ENCODE peak calls at places on chromosomes 6 and 20, in ten cellular contexts. N, K, S, Q, B, T, W, F, I and M are unnamed samples. For H3K4me1, the result is how much of the 10 kb centered on the place peaks cover.

GRCh38 chr20:49380245-49380875 is 102.1 kb downstream of the KCNB1 start:
- DNase-seq in T (no peak), N (no peak), I (no peak), S (no peak), Q (no peak), B (no peak), W (peak), K (no peak), F (no peak), M (no peak)

GRCh38 chr20:610130-611046 is at the start of gene TCF15:
- DNase-seq in T (no peak), S (peak), I (no peak), B (no peak), N (no peak), Q (no peak), F (no peak), K (no peak), W (peak), M (peak)

GRCh38 chr6:69791065-69791471 is 5.7 kb downstream of the LMBRD1 start:
- DNase-seq in Q (no peak), I (no peak), W (no peak), K (no peak), T (no peak), S (no peak), N (no peak), F (no peak), B (no peak), M (no peak)

GRCh38 chr6:150747155-150747554 is 118.3 kb upstream of the MTHFD1L start:
- DNase-seq in K (no peak), T (no peak), S (no peak), I (no peak), N (no peak), Q (no peak), F (no peak), B (no peak), W (no peak), M (no peak)

GRCh38 chr20:17730069-17730468 is 30.3 kb downstream of the BANF2 start:
- DNase-seq in Q (no peak), B (no peak), T (no peak), N (no peak), K (no peak), S (no peak), I (no peak), W (no peak), F (no peak), M (no peak)

GRCh38 chr6:149856256-149856994 is 7.7 kb downstream of the LRP11 start:
- DNase-seq in B (no peak), F (no peak), K (no peak), N (no peak), W (no peak), S (no peak), Q (no peak), T (no peak), I (no peak), M (no peak)

GRCh38 chr6:156348376-156348775 is 428.8 kb upstream of the ARID1B start:
- DNase-seq in W (no peak), S (no peak), Q (no peak), N (no peak), I (no peak), F (no peak), T (no peak), K (no peak), B (no peak), M (no peak)

GRCh38 chr6:77183447-77183846 is 279.8 kb downstream of the HTR1B start:
- DNase-seq in Q (no peak), W (no peak), S (no peak), K (no peak), T (no peak), B (no peak), I (no peak), N (no peak), F (no peak), M (no peak)

GRCh38 chr20:33433465-33433864 is 10.1 kb downstream of the SNTA1 start:
- DNase-seq in Q (no peak), I (peak), K (no peak), T (peak), N (no peak), B (peak), W (no peak), F (no peak), S (no peak), M (no peak)

GRCh38 chr6:141562181-141562800 is 570.4 kb upstream of the GJE1 start:
- DNase-seq in F (peak), T (peak), S (peak), K (no peak), W (peak), N (peak), I (no peak), B (no peak), Q (no peak), M (peak)

GRCh38 chr20:37741560-37741959 is 47.7 kb downstream of the CTNNBL1 start:
- DNase-seq in N (no peak), F (no peak), W (no peak), K (no peak), T (no peak), I (no peak), Q (peak), S (no peak), B (no peak), M (no peak)

DNA sequence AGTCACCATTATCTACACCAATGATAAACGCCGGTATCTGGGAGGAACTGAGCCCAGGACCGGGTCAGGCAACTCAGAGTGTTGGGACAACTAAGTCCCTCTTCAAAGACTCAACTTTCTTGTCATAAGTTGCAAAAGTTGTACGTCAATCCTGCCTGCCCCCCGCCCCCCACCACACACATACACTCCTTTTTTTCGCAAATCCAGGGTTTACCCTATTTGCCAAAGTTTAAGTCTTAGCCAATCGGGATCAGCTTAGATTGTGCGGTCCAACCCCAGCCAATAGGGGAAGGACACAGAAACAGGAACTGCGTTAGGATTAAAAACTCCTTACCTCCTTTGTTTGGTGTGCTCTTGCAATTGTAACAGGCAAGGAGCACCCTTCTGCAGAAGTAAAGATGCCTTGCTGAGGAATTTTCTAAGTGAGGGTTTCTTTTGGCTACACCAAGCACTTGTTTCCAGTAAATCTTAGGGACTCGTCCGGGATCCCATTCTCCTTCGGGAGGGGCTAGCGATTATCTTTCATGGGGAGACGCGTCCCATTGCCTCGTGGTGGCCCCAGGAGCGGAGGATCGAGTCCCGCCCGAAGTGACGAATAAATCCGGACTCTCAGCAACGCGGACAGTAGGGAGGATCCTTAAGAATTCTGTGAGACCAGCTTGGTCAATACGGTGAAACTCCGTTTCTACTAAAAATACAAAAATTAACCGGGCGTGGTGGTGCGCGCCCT is 69.3 kb upstream of the PRSS16 start:
- DNase-seq in T (peak), S (no peak), Q (peak), N (peak), F (no peak), I (peak), K (peak), W (no peak), B (peak), M (peak)
- TF ChIP-seq POLR2A in T (peak), S (no peak), Q (no peak), N (peak), F (no peak), I (no peak), K (no peak), W (peak), B (peak), M (no peak)

GRCh38 chr6:14858808-14859207 is 387.1 kb upstream of the JARID2 start:
- DNase-seq in T (no peak), Q (no peak), N (no peak), F (no peak), W (no peak), S (no peak), I (no peak), K (no peak), B (no peak), M (no peak)

GRCh38 chr6:14857501-14857900 is 388.4 kb upstream of the JARID2 start:
- DNase-seq in W (no peak), F (no peak), N (peak), T (no peak), B (no peak), Q (no peak), I (peak), S (no peak), K (no peak), M (no peak)

GRCh38 chr6:14862845-14863244 is 383.0 kb upstream of the JARID2 start:
- DNase-seq in Q (no peak), S (no peak), I (no peak), K (no peak), B (no peak), W (no peak), T (no peak), F (no peak), N (no peak), M (no peak)

GRCh38 chr6:14863896-14864850 is 381.7 kb upstream of the JARID2 start:
- DNase-seq in S (peak), I (no peak), Q (no peak), F (no peak), T (no peak), B (no peak), N (no peak), W (no peak), K (no peak), M (no peak)

DNA sequence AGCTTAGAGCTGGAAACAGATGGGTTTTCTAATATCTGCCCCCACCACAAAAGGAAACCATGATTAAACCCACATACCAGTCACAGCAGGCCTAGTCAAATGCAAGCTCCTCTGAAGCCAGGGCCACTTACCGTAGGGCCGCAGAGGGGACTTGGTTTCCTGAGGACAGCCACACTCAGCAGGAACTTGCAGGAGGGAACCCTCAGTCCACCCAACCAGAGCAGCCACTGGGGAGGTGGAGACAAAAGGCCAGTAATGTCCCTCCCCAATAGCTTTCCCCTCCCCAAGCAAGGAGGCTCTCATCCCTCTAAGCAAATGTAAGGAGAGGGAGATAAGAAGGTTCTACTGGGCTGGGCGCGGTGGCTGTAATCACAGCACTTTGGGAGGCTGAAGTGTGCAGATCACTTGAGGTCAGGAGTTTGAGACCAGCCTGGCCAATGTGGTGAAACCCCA is 384.4 kb upstream of the JARID2 start:
- DNase-seq in W (peak), T (no peak), I (no peak), F (no peak), Q (no peak), B (no peak), N (no peak), K (no peak), S (peak), M (no peak)
- TF ChIP-seq EP300 in W (peak), T (no peak), I (no peak), F (no peak), Q (no peak), B (no peak), N (no peak), K (no peak), S (no peak), M (no peak)

GRCh38 chr6:130851026-130851425 is 23.8 kb downstream of the SMLR1 start:
- DNase-seq in T (no peak), B (no peak), K (no peak), F (no peak), I (no peak), W (no peak), S (no peak), N (no peak), Q (no peak), M (no peak)
- H3K4me1 ChIP-seq in T (under half), B (under half), K (under half), F (under half), I (under half), W (under half), S (under half), N (under half), Q (half or more), M (under half)

DNA sequence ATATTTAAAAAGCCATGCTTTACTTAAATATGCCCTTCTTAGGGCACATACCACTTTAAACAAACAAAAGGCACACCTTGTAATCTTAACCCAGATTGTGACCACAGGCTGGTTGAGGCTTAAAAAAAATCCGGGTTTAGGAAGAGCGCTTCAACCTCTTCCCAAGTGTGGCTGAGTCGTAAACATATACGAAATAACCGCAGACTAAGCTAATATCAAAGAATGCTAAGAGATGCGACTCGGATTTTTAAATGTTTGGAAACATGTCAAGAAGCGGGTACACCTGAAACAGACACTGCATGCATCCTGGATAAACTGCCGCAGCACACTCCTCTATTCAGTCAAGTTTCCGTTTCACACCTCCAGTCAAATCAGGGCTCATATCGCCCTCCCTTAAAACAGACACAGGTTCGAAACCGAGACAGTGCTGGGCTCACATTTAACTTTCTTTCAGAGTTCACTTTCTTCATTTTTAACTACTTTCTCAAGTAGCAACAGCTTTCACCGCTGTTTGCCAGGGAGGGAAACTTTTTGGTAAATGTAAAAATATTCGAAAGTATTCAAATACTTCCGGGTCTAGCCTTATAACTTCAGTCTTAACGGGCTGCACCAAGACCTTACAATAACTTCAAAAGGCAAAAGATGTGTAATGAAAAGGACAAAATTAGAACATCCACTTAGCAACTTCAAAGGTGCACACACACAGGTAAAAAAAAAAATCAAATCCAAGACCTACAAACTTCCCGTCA is 1.3 kb downstream of the DEK start:
- DNase-seq in W (no peak), Q (peak), K (no peak), S (no peak), I (no peak), B (no peak), N (no peak), T (no peak), F (no peak), M (no peak)
- TF ChIP-seq POLR2A in W (no peak), Q (no peak), K (no peak), S (no peak), I (no peak), B (no peak), N (no peak), T (no peak), F (no peak), M (no peak)

GRCh38 chr20:11794525-11794924 is 123.2 kb upstream of the BTBD3 start:
- DNase-seq in N (no peak), W (no peak), B (no peak), T (no peak), F (no peak), I (no peak), S (no peak), Q (no peak), K (no peak), M (no peak)

GRCh38 chr20:11792229-11792953 is 125.3 kb upstream of the BTBD3 start:
- DNase-seq in F (no peak), I (no peak), Q (peak), S (no peak), T (no peak), W (no peak), B (no peak), N (no peak), K (no peak), M (no peak)

GRCh38 chr20:11786108-11786507 is 131.6 kb upstream of the BTBD3 start:
- DNase-seq in B (no peak), S (no peak), I (no peak), K (no peak), F (no peak), T (no peak), W (no peak), Q (no peak), N (no peak), M (no peak)

GRCh38 chr20:11791316-11792228 is 126.1 kb upstream of the BTBD3 start:
- DNase-seq in I (no peak), K (no peak), F (no peak), W (no peak), S (no peak), N (no peak), Q (no peak), B (no peak), T (no peak), M (no peak)

GRCh38 chr20:11790047-11790446 is 127.6 kb upstream of the BTBD3 start:
- DNase-seq in T (no peak), Q (no peak), K (no peak), I (no peak), F (no peak), N (no peak), B (no peak), S (no peak), W (no peak), M (no peak)
- TF ChIP-seq EP300 in T (no peak), Q (no peak), K (no peak), I (no peak), F (no peak), N (no peak), B (no peak), S (no peak), W (no peak), M (no peak)

GRCh38 chr6:170464080-170464479 is 89.0 kb downstream of the PSMB1 start:
- DNase-seq in Q (no peak), T (no peak), B (no peak), W (no peak), K (no peak), S (no peak), N (no peak), I (no peak), F (no peak), M (no peak)
- H3K4me1 ChIP-seq in Q (under half), T (under half), B (under half), W (under half), K (under half), S (under half), N (under half), I (under half), F (under half), M (under half)

DNA sequence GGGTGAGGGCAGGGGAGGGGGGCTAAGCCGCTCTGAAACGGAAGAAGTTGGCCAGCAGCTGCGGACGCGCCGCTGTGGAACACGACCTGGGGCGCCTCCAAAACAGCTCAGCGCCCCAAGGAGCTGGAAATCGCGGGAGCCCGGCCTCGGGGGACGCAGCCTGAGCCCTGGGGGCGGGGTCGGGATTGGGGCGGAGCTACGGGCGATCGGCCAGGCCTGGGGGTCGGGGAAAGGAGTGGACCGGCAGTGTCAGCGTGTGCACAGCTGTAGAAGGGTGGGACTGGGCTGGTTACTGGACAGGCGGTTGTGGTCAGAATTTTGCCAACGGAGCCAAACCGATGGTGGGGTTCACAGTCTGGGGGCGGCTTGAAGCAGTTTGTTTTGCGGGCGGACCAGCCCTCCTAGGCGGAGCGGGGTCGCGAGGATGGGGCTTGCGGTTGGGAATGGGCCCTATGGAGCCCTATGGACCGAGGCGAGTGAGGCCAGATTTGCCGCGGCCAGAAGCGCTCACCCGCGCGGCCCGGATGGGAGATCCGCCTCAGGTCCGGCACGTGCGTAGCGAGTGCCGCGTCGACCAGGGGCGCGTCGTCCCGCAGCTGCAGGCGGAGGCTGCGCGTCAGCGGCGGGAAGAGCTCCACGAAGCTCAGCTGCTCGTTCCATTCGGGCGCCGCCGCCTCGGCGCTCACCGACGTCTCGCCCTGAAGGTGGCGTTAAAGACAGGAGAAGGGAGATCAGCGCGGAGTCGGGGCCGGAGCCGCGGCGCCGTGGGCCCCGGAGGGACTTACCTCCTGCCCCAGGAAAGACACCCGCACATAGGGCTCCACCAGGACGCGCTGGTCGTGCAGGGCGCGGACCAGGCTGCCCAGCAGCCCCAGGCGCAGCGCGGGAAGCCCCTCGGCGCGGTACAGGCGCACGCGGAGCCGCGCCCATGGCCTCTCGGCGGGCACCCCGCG is 14.3 kb upstream of the SPAG4 start:
- DNase-seq in B (no peak), S (peak), K (peak), F (no peak), Q (peak), N (peak), I (peak), T (peak), W (peak), M (peak)
- TF ChIP-seq POLR2A in B (no peak), S (no peak), K (no peak), F (no peak), Q (no peak), N (no peak), I (no peak), T (no peak), W (no peak), M (no peak)

DNA sequence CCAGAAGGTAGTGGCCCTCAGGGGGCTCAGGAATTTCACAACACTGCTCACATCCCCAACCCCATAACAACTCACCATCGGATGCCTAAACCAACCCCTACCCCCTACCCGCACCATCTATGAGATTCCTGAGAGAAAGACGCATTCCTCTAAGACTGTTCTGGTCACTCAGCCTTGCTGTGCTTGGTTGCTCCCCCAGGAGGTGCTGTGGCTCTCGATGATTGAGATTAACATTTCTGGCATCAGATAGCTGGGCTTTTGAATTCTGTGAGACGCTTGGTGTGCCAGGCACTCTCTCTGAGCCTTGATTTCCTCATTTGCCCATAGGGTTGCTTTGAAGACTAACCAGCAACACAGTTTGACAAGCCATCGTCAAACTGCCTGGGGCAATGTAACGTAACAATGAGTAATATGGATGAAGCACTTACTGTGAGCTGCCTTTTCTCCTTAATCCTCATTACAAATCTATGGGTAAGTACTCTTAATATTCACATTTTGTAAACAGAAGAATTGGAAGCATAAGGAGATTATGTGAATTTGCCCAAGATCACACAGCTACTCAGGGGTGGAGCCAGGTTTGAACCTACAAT is 978 bp downstream of the WFDC6 start:
- DNase-seq in Q (no peak), K (no peak), W (peak), N (no peak), I (no peak), S (peak), F (no peak), B (no peak), T (no peak), M (no peak)
- TF ChIP-seq EP300 in Q (no peak), K (no peak), W (no peak), N (no peak), I (no peak), S (no peak), F (no peak), B (no peak), T (no peak), M (no peak)